ENCODE peak calls at places on chromosomes 3 and 15, in seven cellular contexts. Z is neural crest cell, H is omental fat pad, L is dorsolateral prefrontal cortex, V is neural progenitor cell, W is sigmoid colon, J is fibroblast of lung. G is an unnamed sample.

GRCh38 chr3:146142757-146143156 is 18.2 kb downstream of the PLOD2 start:
- DNase-seq in W (no peak), Z (no peak), J (peak), V (peak), H (no peak), L (no peak), G (peak)

GRCh38 chr3:32398531-32398930 is 6.9 kb downstream of the CMTM7 start:
- DNase-seq in L (no peak), H (no peak), Z (no peak), W (peak), V (no peak), J (no peak), G (no peak)

GRCh38 chr3:50525987-50526386 is 22.6 kb upstream of the CACNA2D2 start:
- DNase-seq in Z (no peak), J (peak), V (peak), L (no peak), W (no peak), H (no peak), G (peak)

GRCh38 chr3:129398803-129399144 is 29.7 kb downstream of the EFCAB12 start:
- DNase-seq in L (no peak), J (peak), W (no peak), H (no peak), V (peak), Z (peak), G (peak)

GRCh38 chr15:34360298-34360697 is 6.7 kb downstream of the LPCAT4 start:
- DNase-seq in V (peak), L (no peak), Z (no peak), J (no peak), H (no peak), W (no peak), G (no peak)

GRCh38 chr3:9876991-9877390 is 3.1 kb downstream of the CIDEC start:
- DNase-seq in V (no peak), Z (no peak), J (no peak), L (no peak), H (no peak), W (no peak), G (no peak)

GRCh38 chr3:112770026-112770626 is 76.5 kb downstream of the CD200R1L start:
- DNase-seq in H (no peak), V (no peak), Z (no peak), W (no peak), J (peak), L (no peak), G (peak)

GRCh38 chr3:141337523-141337854 is 30.8 kb upstream of the ZBTB38 start:
- DNase-seq in L (no peak), V (no peak), Z (no peak), W (no peak), J (no peak), H (no peak), G (no peak)

GRCh38 chr3:139677341-139678155 is at the start of gene NMNAT3:
- DNase-seq in J (peak), H (peak), V (peak), W (peak), Z (peak), L (peak), G (peak)

GRCh38 chr3:171320721-171321120 is 139.5 kb downstream of the TNIK start:
- DNase-seq in H (no peak), Z (peak), J (peak), L (no peak), V (no peak), W (peak), G (no peak)

GRCh38 chr3:133490468-133491351 is 82.8 kb upstream of the CDV3 start:
- DNase-seq in J (no peak), H (no peak), W (no peak), L (no peak), V (no peak), Z (no peak), G (no peak)

GRCh38 chr3:98027084-98027445 is 8.1 kb downstream of the GABRR3 start:
- DNase-seq in H (no peak), W (no peak), Z (no peak), J (no peak), L (no peak), V (no peak), G (peak)

GRCh38 chr3:126161309-126161708 is 19.1 kb downstream of the ALDH1L1 start:
- DNase-seq in V (no peak), J (no peak), W (no peak), Z (no peak), L (no peak), H (no peak), G (no peak)

GRCh38 chr3:52245322-52246263 is at the start of gene PPM1M:
- DNase-seq in L (no peak), H (no peak), J (peak), W (peak), V (peak), Z (no peak), G (peak)

GRCh38 chr15:68271854-68272471 is 5.6 kb upstream of the FEM1B start:
- DNase-seq in H (no peak), L (peak), J (peak), W (no peak), V (peak), Z (no peak), G (peak)

GRCh38 chr3:150497956-150498355 is 48.3 kb downstream of the SERP1 start:
- DNase-seq in H (no peak), V (no peak), L (no peak), W (no peak), J (peak), Z (no peak), G (peak)

GRCh38 chr3:161854232-161854771 is 357.7 kb downstream of the OTOL1 start:
- DNase-seq in H (no peak), L (no peak), V (peak), J (peak), Z (peak), W (no peak), G (peak)

GRCh38 chr3:187507905-187508304 is 139.7 kb downstream of the RTP4 start:
- DNase-seq in J (no peak), L (no peak), W (no peak), H (no peak), Z (no peak), V (no peak), G (no peak)

GRCh38 chr15:50164458-50164857 is 17.5 kb upstream of the SLC27A2 start:
- DNase-seq in H (no peak), L (no peak), J (peak), V (no peak), W (no peak), Z (no peak), G (no peak)

GRCh38 chr15:50167112-50167511 is 14.9 kb upstream of the SLC27A2 start:
- DNase-seq in Z (no peak), J (no peak), H (no peak), V (no peak), W (no peak), L (no peak), G (no peak)

GRCh38 chr15:50168778-50169411 is 13.1 kb upstream of the SLC27A2 start:
- DNase-seq in V (no peak), J (no peak), H (no peak), Z (no peak), W (no peak), L (no peak), G (no peak)

GRCh38 chr15:50163719-50164410 is 18.1 kb upstream of the SLC27A2 start:
- DNase-seq in Z (no peak), V (no peak), W (no peak), L (no peak), J (no peak), H (no peak), G (no peak)

GRCh38 chr15:50166216-50166615 is 15.8 kb upstream of the SLC27A2 start:
- DNase-seq in Z (no peak), J (peak), V (no peak), W (no peak), H (no peak), L (no peak), G (peak)
- TF ChIP-seq CTCF in Z (no peak), J (peak), V (no peak), W (no peak), H (no peak), L (no peak), G (no peak)

DNA sequence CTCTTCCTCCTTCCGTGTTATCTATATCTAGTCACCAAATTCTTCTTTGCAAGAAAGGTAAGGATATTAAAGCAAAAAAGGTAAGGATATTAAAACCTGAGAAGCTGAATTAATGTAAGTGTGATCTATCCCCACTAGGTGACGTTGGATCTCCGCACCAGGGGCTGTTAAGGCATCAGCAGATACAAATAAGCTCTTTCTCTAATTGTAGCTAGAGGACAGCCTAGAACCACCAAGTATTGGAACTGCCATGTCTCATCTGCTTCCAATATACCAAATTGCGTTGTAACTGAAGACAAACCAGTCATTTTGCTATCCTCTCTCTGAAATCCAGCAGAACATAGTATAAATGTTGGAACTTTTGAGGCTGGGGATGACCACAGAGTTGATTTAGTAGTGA is 471.2 kb upstream of the TGFBR2 start:
- DNase-seq in Z (no peak), L (no peak), W (no peak), J (no peak), V (no peak), H (no peak), G (peak)
- TF ChIP-seq CTCF in Z (no peak), L (no peak), W (no peak), J (no peak), V (peak), H (no peak), G (peak)

GRCh38 chr3:172376402-172376801 is 71.9 kb downstream of the GHSR start:
- DNase-seq in V (no peak), L (no peak), Z (no peak), W (no peak), J (no peak), H (no peak), G (no peak)

GRCh38 chr3:172380632-172381031 is 67.6 kb downstream of the GHSR start:
- DNase-seq in J (no peak), Z (no peak), L (no peak), H (no peak), W (no peak), V (no peak), G (no peak)

GRCh38 chr3:172383306-172383796 is 64.9 kb downstream of the GHSR start:
- DNase-seq in W (no peak), J (no peak), Z (no peak), H (no peak), V (no peak), L (no peak), G (no peak)

GRCh38 chr3:172378439-172378838 is 69.8 kb downstream of the GHSR start:
- DNase-seq in L (no peak), W (no peak), V (no peak), Z (no peak), H (no peak), J (no peak), G (no peak)

DNA sequence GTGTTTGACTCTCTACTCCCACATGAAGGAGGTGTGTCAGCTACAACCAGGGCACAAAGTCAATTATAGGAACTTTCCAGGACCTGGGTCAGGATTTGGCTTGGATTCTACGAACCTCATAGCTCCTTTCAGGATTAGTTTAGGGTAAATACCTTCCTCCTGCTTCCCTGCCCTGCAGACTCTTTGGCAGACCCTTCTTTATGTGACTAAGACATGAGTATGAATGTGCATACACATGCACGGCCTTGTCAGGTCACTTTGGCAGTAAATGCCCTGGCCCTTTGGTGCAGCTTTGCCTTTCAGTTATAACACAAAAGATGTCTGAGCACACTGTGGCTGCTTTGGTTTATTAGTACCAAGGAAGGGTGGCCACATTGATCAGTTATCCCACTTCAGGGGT is 68.9 kb downstream of the GHSR start:
- DNase-seq in J (no peak), L (no peak), Z (no peak), V (no peak), H (no peak), W (no peak), G (no peak)
- TF ChIP-seq CTCF in J (no peak), L (no peak), Z (no peak), V (no peak), H (no peak), W (no peak), G (no peak)

DNA sequence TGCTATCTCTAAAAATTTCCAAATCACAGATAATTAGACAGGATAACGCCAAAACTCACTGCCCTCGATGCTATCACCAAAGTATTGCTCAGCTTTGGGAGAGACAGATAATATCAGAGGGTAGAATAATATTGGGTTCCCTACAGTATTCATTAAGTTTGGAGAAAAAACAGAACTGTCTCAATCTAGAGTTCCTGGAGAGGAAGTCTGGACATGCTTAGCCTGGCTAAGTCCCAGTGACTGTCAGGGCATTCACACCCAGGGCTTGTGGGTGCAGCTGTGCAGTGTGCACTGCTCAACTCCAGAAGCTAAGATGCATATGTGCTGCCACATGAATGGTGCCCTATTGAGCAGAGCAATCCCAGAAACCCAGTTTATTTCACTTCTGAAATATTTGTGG is 459.6 kb upstream of the DPH6 start:
- DNase-seq in W (no peak), V (no peak), J (no peak), Z (no peak), L (no peak), H (no peak), G (no peak)
- TF ChIP-seq CTCF in W (no peak), V (no peak), J (no peak), Z (no peak), L (no peak), H (no peak), G (no peak)

GRCh38 chr15:36161781-36162212 is 417.6 kb upstream of the CDIN1 start:
- DNase-seq in H (no peak), Z (no peak), L (no peak), J (peak), V (peak), W (peak), G (peak)
- TF ChIP-seq CTCF in H (no peak), Z (no peak), L (no peak), J (no peak), V (peak), W (no peak), G (no peak)